ENCODE peak calls at places on chromosomes 4 and X, in five cellular contexts. P, A, E, N and Q are unnamed samples.

GRCh38 chrX:112367065-112367464 is 284.5 kb upstream of the TRPC5 start:
- DNase-seq in N (no peak), E (no peak), A (no peak), P (no peak), Q (no peak)

GRCh38 chr4:99248714-99249113 is 29.7 kb upstream of the ADH6 start:
- DNase-seq in N (no peak), P (no peak), A (no peak), E (no peak), Q (no peak)

GRCh38 chr4:3483471-3483921 is 20.4 kb downstream of the DOK7 start:
- DNase-seq in E (peak), A (no peak), N (no peak), P (peak), Q (no peak)

GRCh38 chrX:31268359-31268758 is 196.5 kb upstream of the FTHL17 start:
- DNase-seq in E (no peak), P (no peak), N (no peak), A (no peak), Q (no peak)

GRCh38 chrX:13898084-13898483 is 81.2 kb upstream of the GPM6B start:
- DNase-seq in N (no peak), A (peak), P (no peak), E (no peak), Q (peak)

GRCh38 chr4:185461565-185461964 is 10.0 kb downstream of the CCDC110 start:
- DNase-seq in N (no peak), E (no peak), P (no peak), A (no peak), Q (no peak)

GRCh38 chr4:88219099-88219498 is 60.7 kb upstream of the ABCG2 start:
- DNase-seq in P (no peak), E (no peak), A (peak), N (peak), Q (no peak)

GRCh38 chrX:39196192-39197102 is 395.2 kb downstream of the MID1IP1 start:
- DNase-seq in A (peak), E (no peak), N (no peak), P (peak), Q (no peak)

GRCh38 chr4:105401278-105401677 is 72.6 kb downstream of the PPA2 start:
- DNase-seq in A (no peak), P (no peak), N (no peak), E (no peak), Q (no peak)

GRCh38 chr4:21879187-21879586 is 69.4 kb downstream of the KCNIP4 start:
- DNase-seq in P (no peak), N (no peak), A (no peak), E (no peak), Q (no peak)

GRCh38 chrX:20066968-20067708 is 49.6 kb downstream of the MAP7D2 start:
- DNase-seq in A (peak), E (no peak), N (peak), P (no peak), Q (no peak)

GRCh38 chr4:48124870-48125269 is 9.2 kb downstream of the TXK start:
- DNase-seq in N (no peak), E (no peak), P (no peak), A (no peak), Q (no peak)

GRCh38 chrX:102516314-102516936 is at the start of gene TMSB15A:
- DNase-seq in E (peak), P (peak), A (peak), N (peak), Q (peak)

GRCh38 chr4:4542824-4543485 is 1.1 kb upstream of the STX18 start:
- DNase-seq in E (no peak), A (peak), N (no peak), P (no peak), Q (no peak)

GRCh38 chrX:100648601-100649417 is 4.8 kb downstream of the SRPX2 start:
- DNase-seq in P (no peak), E (no peak), A (no peak), N (no peak), Q (no peak)

GRCh38 chrX:37425370-37425769 is 76.2 kb downstream of the PRRG1 start:
- DNase-seq in N (no peak), A (no peak), E (no peak), P (no peak), Q (no peak)

GRCh38 chrX:3518870-3519269 is 172.4 kb upstream of the MXRA5 start:
- DNase-seq in E (no peak), N (no peak), A (no peak), P (peak), Q (no peak)

GRCh38 chr4:14867847-14868246 is 134.4 kb upstream of the CPEB2 start:
- DNase-seq in E (no peak), N (no peak), P (no peak), A (peak), Q (no peak)

GRCh38 chrX:40950546-40950945 is 134.7 kb upstream of the USP9X start:
- DNase-seq in A (no peak), E (no peak), N (no peak), P (no peak), Q (no peak)